ENCODE peak calls at places on chromosomes 5 and 9, in ten cellular contexts. V, D, B, F, S, N, Q, R, H and P are unnamed samples.

GRCh38 chr9:36772449-36773370 is 200.0 kb downstream of the MELK start:
- DNase-seq in V (peak; percentile 11), D (no peak), B (no peak), F (no peak), S (peak; percentile 60), N (peak; percentile 28), Q (peak; percentile 22), R (no peak), H (no peak), P (peak; percentile 20)

GRCh38 chr9:87812375-87813118 is 70.1 kb upstream of the SPATA31E1 start:
- DNase-seq in V (peak; percentile 61), D (no peak), B (no peak), F (no peak), S (no peak), N (peak; percentile 54), Q (peak; percentile 89), R (peak; percentile 48), H (no peak), P (peak; percentile 85)

GRCh38 chr5:77709993-77710392 is 66.1 kb downstream of the TBCA start:
- DNase-seq in V (no peak), D (no peak), B (no peak), F (no peak), S (no peak), N (no peak), Q (no peak), R (no peak), H (no peak), P (no peak)

GRCh38 chr5:58810086-58810485 is 227.2 kb downstream of the RAB3C start:
- DNase-seq in V (no peak), D (no peak), B (no peak), F (no peak), S (no peak), N (no peak), Q (no peak), R (no peak), H (no peak), P (no peak)

GRCh38 chr5:115602585-115603125 is 376 bp upstream of the TICAM2 start:
- DNase-seq in V (peak; percentile 51), D (no peak), B (peak; percentile 40), F (no peak), S (no peak), N (peak; percentile 43), Q (no peak), R (no peak), H (no peak), P (no peak)

GRCh38 chr9:4862506-4863250 is 69.9 kb downstream of the RCL1 start:
- DNase-seq in V (no peak), D (no peak), B (no peak), F (no peak), S (no peak), N (no peak), Q (peak; percentile 81), R (no peak), H (no peak), P (no peak)

GRCh38 chr5:107592515-107592914 is 78.2 kb downstream of the EFNA5 start:
- DNase-seq in V (no peak), D (no peak), B (no peak), F (no peak), S (peak; percentile 14), N (no peak), Q (no peak), R (no peak), H (no peak), P (no peak)

GRCh38 chr5:82384025-82384750 is 106.0 kb upstream of the RPS23 start:
- DNase-seq in V (peak; percentile 68), D (no peak), B (no peak), F (no peak), S (no peak), N (no peak), Q (no peak), R (no peak), H (no peak), P (no peak)

GRCh38 chr5:35183243-35183955 is 46.9 kb downstream of the PRLR start:
- DNase-seq in V (peak; percentile 44), D (no peak), B (peak; percentile 14), F (peak; percentile 40), S (peak; percentile 34), N (peak; percentile 72), Q (peak; percentile 74), R (peak; percentile 43), H (no peak), P (peak; percentile 73)

GRCh38 chr5:9861664-9862256 is 231.6 kb upstream of the TAS2R1 start:
- DNase-seq in V (no peak), D (no peak), B (no peak), F (no peak), S (peak; percentile 9), N (no peak), Q (peak; percentile 37), R (no peak), H (no peak), P (peak; percentile 2)

GRCh38 chr5:68406767-68407232 is 191.2 kb downstream of the PIK3R1 start:
- DNase-seq in V (no peak), D (no peak), B (no peak), F (peak; percentile 29), S (no peak), N (peak; percentile 44), Q (no peak), R (peak; percentile 51), H (no peak), P (no peak)

DNA sequence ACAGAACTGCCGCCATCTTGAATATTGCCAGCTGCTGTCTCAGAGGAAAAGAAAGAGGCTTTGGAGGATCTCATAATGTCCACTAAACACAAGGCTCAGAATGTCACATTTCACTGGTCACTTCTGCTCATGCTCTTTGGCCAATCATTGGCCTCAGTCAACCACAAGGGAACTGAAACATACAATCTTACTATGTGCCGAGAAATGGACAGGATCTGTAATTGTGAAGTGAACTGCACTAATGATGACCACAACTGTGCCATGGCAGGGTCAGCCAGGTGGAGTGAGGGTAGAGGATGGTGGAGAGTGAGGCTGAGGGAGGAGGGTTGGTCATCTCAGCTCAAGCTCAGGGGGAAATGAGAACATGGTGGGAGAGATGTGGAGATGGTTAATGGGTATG is 32.8 kb downstream of the GDNF start:
- DNase-seq in V (no peak), D (no peak), B (no peak), F (no peak), S (no peak), N (no peak), Q (no peak), R (no peak), H (no peak), P (no peak)
- H3K4me3 ChIP-seq in V (no peak overlapping the region), D (no peak overlapping the region), B (no peak overlapping the region), F (no peak overlapping the region), S (no peak overlapping the region), N (no peak overlapping the region), Q (no peak overlapping the region), R (no peak overlapping the region), H (no peak overlapping the region), P (no peak overlapping the region)

DNA sequence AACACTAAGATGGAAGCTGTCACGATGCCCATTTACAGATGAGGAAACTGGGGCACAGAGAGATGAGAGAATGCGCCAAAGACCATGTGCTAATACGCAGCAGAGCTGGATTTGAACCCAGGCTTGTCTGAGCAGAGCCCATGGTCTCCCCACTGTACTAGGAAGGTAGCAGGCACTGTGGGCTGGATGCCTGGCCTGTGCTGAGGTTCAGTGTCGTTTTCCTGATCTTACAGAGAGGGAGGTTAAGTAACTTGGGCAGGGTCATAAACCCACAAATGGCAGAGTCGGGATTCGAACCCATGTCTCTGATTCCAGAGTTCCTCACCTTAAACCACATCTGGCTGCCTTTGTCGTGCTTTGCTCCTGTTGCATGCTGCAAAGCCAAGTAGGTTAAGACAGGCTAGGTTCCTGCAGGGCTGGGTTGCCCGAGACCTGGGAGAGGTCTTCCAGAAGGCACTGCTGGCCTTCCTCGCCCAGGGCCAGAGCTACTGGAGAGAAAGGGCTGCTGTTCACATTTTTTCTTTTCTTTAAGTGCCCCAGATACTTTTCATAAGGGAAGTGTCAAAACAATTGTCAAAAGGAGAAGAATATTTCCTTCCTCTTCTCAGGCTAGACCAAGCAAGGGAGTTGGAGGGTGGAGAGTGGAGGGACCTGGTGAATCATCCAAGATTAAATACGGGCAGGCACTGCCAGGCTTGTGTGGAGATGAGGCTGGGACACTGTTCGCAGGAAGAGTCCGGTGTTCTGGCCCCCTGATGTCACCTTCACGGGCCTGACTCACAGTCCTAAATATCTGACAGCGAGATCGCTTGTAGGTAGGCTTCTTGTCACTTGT is 3.2 kb downstream of the NEK6 start:
- DNase-seq in V (peak; percentile 73), D (no peak), B (no peak), F (peak; percentile 40), S (no peak), N (no peak), Q (peak; percentile 68), R (peak; percentile 73), H (no peak), P (no peak)
- H3K4me3 ChIP-seq in V (peak overlapping the region; percentile 28), D (peak overlapping the region; percentile 2), B (no peak overlapping the region), F (no peak overlapping the region), S (no peak overlapping the region), N (no peak overlapping the region), Q (peak overlapping the region; percentile 22), R (no peak overlapping the region), H (peak overlapping the region; percentile 36), P (peak overlapping the region; percentile 34)

GRCh38 chr5:524442-525163 is at the start of gene SLC9A3:
- DNase-seq in V (no peak), D (peak; percentile 1), B (no peak), F (no peak), S (no peak), N (no peak), Q (no peak), R (no peak), H (no peak), P (no peak)
- H3K4me3 ChIP-seq in V (no peak within 1 kb of the TSS), D (peak within 1 kb of the TSS; percentile 23), B (no peak within 1 kb of the TSS), F (peak within 1 kb of the TSS; percentile 32), S (peak within 1 kb of the TSS; percentile 27), N (peak within 1 kb of the TSS; percentile 16), Q (no peak within 1 kb of the TSS), R (peak within 1 kb of the TSS; percentile 44), H (peak within 1 kb of the TSS; percentile 16), P (no peak within 1 kb of the TSS)

DNA sequence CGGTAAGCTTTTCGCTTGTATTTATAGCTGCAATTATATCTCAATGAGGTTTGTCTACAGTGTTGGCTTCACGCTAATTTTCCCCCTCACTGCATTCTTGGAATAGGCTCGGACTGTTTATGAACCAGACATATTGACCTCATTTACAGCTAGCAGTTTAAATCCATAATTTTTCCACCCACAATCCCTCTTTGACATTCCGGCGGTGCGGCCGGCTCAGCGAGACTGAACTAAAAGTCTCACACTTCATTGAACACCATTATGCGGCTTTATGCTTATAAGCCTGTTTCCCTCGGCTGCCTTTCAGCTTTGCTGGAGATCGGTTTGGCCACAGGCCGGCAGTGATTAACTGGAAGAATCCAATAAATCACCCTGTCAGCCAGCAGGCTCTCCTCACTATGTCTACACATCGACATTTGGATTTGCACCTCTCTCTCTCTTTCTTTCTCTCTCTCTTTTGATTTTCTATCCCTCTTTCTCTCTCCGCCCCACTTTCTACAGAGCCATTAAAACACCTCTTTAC is 315.0 kb upstream of the TLE4 start:
- DNase-seq in V (peak; percentile 96), D (no peak), B (peak; percentile 55), F (no peak), S (no peak), N (peak; percentile 93), Q (peak; percentile 28), R (no peak), H (no peak), P (no peak)
- H3K4me3 ChIP-seq in V (peak overlapping the region; percentile 28), D (peak overlapping the region; percentile 1), B (peak overlapping the region; percentile 26), F (peak overlapping the region; percentile 22), S (no peak overlapping the region), N (peak overlapping the region; percentile 11), Q (no peak overlapping the region), R (no peak overlapping the region), H (no peak overlapping the region), P (peak overlapping the region; percentile 43)